ENCODE peak calls at places on chromosomes 5 and 9, in ten cellular contexts. K, Z, R, V, M, C, N, I, W and Q are unnamed samples.

GRCh38 chr5:54455413-54456157 is at the start of gene HSPB3:
- DNase-seq in N (no peak), W (peak), C (no peak), Z (no peak), M (no peak), R (no peak), V (peak), K (peak), I (peak), Q (no peak)

GRCh38 chr9:114387678-114388431 is at the start of gene AKNA:
- DNase-seq in R (peak), M (no peak), K (peak), W (peak), V (no peak), Z (peak), N (peak), I (peak), C (no peak), Q (no peak)

GRCh38 chr5:176806137-176806536 is 4.2 kb upstream of the UNC5A start:
- DNase-seq in N (no peak), R (no peak), M (no peak), Z (no peak), W (peak), V (no peak), K (no peak), I (no peak), C (no peak), Q (no peak)

GRCh38 chr5:18736051-18736398 is 1101.8 kb downstream of the TAF11L14 start:
- DNase-seq in Z (no peak), I (no peak), V (no peak), N (no peak), C (no peak), M (no peak), R (no peak), W (no peak), K (no peak), Q (peak)

GRCh38 chr5:172502410-172502809 is 48.1 kb upstream of the SH3PXD2B start:
- DNase-seq in I (no peak), V (no peak), M (no peak), W (no peak), N (peak), R (no peak), Z (no peak), C (no peak), K (no peak), Q (no peak)

GRCh38 chr5:1515921-1516571 is 7.7 kb downstream of the LPCAT1 start:
- DNase-seq in M (no peak), I (no peak), K (no peak), Z (peak), W (peak), R (no peak), C (no peak), N (peak), V (no peak), Q (no peak)

GRCh38 chr5:176621661-176622079 is 8.7 kb downstream of the SNCB start:
- DNase-seq in V (no peak), W (no peak), C (no peak), N (no peak), R (peak), Z (no peak), K (no peak), M (no peak), I (no peak), Q (no peak)

GRCh38 chr9:126630458-126631237 is 16.9 kb downstream of the LMX1B start:
- DNase-seq in R (no peak), I (no peak), Z (no peak), N (no peak), K (no peak), C (peak), W (no peak), V (no peak), M (no peak), Q (no peak)

GRCh38 chr9:2597483-2597882 is 24.1 kb upstream of the VLDLR start:
- DNase-seq in M (peak), V (no peak), W (peak), K (no peak), Z (no peak), R (no peak), C (no peak), N (no peak), I (no peak), Q (no peak)

GRCh38 chr5:99088309-99088708 is 159.5 kb upstream of the CHD1 start:
- DNase-seq in I (no peak), N (no peak), W (peak), Z (no peak), M (no peak), C (no peak), R (peak), V (no peak), K (no peak), Q (no peak)

GRCh38 chr5:118891252-118891651 is 97.1 kb downstream of the DTWD2 start:
- DNase-seq in K (no peak), I (no peak), M (no peak), N (no peak), C (no peak), V (no peak), W (no peak), Z (no peak), R (no peak), Q (no peak)

GRCh38 chr5:172953776-172954189 is 5.4 kb upstream of the RPL26L1 start:
- DNase-seq in C (no peak), M (no peak), V (no peak), R (peak), I (peak), W (peak), K (no peak), Z (no peak), N (no peak), Q (no peak)

GRCh38 chr9:137333016-137333726 is 31.1 kb upstream of the NRARP start:
- DNase-seq in Z (no peak), W (no peak), M (no peak), C (no peak), R (no peak), V (no peak), I (no peak), K (no peak), N (no peak), Q (no peak)

GRCh38 chr5:91206734-91207133 is 176.4 kb downstream of the ARRDC3 start:
- DNase-seq in I (no peak), N (no peak), M (no peak), K (no peak), C (no peak), R (no peak), V (no peak), W (peak), Z (no peak), Q (no peak)

GRCh38 chr5:95817430-95817829 is 5.1 kb downstream of the GLRX start:
- DNase-seq in N (no peak), V (no peak), W (peak), I (peak), Z (no peak), K (no peak), M (peak), C (peak), R (no peak), Q (no peak)

GRCh38 chr9:75087279-75087823 is 604 bp downstream of the NMRK1 start:
- DNase-seq in R (peak), K (no peak), Z (peak), M (peak), V (peak), N (peak), W (peak), I (peak), C (peak), Q (no peak)

GRCh38 chr5:154830219-154830595 is 20.2 kb downstream of the FAXDC2 start:
- DNase-seq in W (no peak), K (no peak), Z (no peak), V (no peak), M (no peak), C (no peak), I (no peak), N (no peak), R (no peak), Q (no peak)

GRCh38 chr5:127705120-127705892 is 2.1 kb downstream of the CCDC192 start:
- DNase-seq in W (peak), C (no peak), K (peak), R (peak), N (no peak), Z (no peak), V (peak), M (no peak), I (peak), Q (peak)

GRCh38 chr9:72533322-72533721 is 11.9 kb downstream of the TMC1 start:
- DNase-seq in V (no peak), C (no peak), W (no peak), M (no peak), I (no peak), R (no peak), Z (no peak), K (no peak), N (no peak), Q (peak)

GRCh38 chr5:55668356-55668755 is 43.8 kb downstream of the SLC38A9 start:
- DNase-seq in M (no peak), K (peak), I (peak), R (peak), C (no peak), Z (no peak), W (peak), N (no peak), V (no peak), Q (no peak)

GRCh38 chr5:73966411-73966810 is 340.4 kb downstream of the ARHGEF28 start:
- DNase-seq in K (no peak), N (no peak), Z (no peak), M (no peak), C (no peak), I (no peak), V (no peak), W (peak), R (no peak), Q (no peak)